ENCODE peak calls at places on chromosomes 13 and 19, in eight cellular contexts. K is activated CD4-positive, CD25-positive, alpha-beta regulatory T cell; W is GM23338; X is ovary; Q is NCI-H1436; O is MCF 10A; J is Peyer's patch; T is A549. R is an unnamed sample.

GRCh38 chr13:103403148-103403740 is 337.0 kb upstream of the SLC10A2 start:
- DNase-seq in K (no peak), X (no peak), T (no peak), J (no peak), Q (no peak), O (peak; percentile 11), W (no peak), R (no peak)

GRCh38 chr13:43026262-43026661 is 2.9 kb downstream of the DNAJC15 start:
- DNase-seq in W (no peak), X (no peak), K (no peak), Q (no peak), O (no peak), T (no peak), J (no peak), R (no peak)

GRCh38 chr19:51016798-51017683 is 2.5 kb downstream of the KLK10 start:
- DNase-seq in X (peak; percentile 93), K (no peak), T (peak; percentile 87), J (peak; percentile 71), O (no peak), W (peak; percentile 94), Q (peak; percentile 76), R (no peak)

GRCh38 chr19:45356760-45357444 is 13.5 kb downstream of the ERCC2 start:
- DNase-seq in K (no peak), Q (no peak), O (no peak), T (no peak), W (no peak), X (no peak), J (no peak), R (no peak)

GRCh38 chr13:64339373-64340063 is 2890.6 kb downstream of the PCDH9 start:
- DNase-seq in X (no peak), T (no peak), Q (no peak), W (peak; percentile 65), K (no peak), J (no peak), O (no peak), R (no peak)

GRCh38 chr19:10417598-10418280 is 2.6 kb upstream of the PDE4A start:
- DNase-seq in K (no peak), X (no peak), W (peak; percentile 86), T (no peak), Q (no peak), O (peak; percentile 36), J (no peak), R (no peak)

GRCh38 chr19:48638831-48639381 is 1.7 kb upstream of the DBP start:
- DNase-seq in O (no peak), J (no peak), K (no peak), Q (peak; percentile 38), X (peak; percentile 70), T (no peak), W (peak; percentile 67), R (no peak)

GRCh38 chr13:92354583-92354982 is 872.0 kb upstream of the GPC6 start:
- DNase-seq in W (no peak), Q (no peak), T (no peak), J (no peak), X (no peak), O (no peak), K (no peak), R (no peak)

GRCh38 chr19:43735957-43736356 is 18.8 kb downstream of the SMG9 start:
- DNase-seq in W (no peak), X (no peak), O (no peak), K (no peak), T (no peak), J (no peak), Q (no peak), R (no peak)

GRCh38 chr13:112562786-112563383 is 25.1 kb downstream of the TUBGCP3 start:
- DNase-seq in T (no peak), W (no peak), X (no peak), K (no peak), J (no peak), O (no peak), Q (no peak), R (no peak)

GRCh38 chr19:51467864-51468544 is 9.8 kb upstream of the SIGLEC8 start:
- DNase-seq in O (no peak), W (no peak), J (peak; percentile 43), K (no peak), X (no peak), Q (no peak), T (no peak), R (no peak)

GRCh38 chr13:109249780-109250528 is 536.4 kb downstream of the IRS2 start:
- DNase-seq in J (no peak), Q (no peak), X (no peak), W (peak; percentile 17), T (no peak), O (no peak), K (no peak), R (no peak)

GRCh38 chr13:21528616-21529015 is 69.5 kb upstream of the ZDHHC20 start:
- DNase-seq in O (no peak), K (no peak), J (no peak), X (no peak), W (no peak), T (no peak), Q (no peak), R (no peak)

GRCh38 chr13:105063676-105064075 is 1471.8 kb downstream of the EFNB2 start:
- DNase-seq in O (no peak), K (no peak), W (no peak), X (no peak), T (no peak), J (no peak), Q (no peak), R (no peak)

GRCh38 chr13:30466841-30467252 is 1.1 kb upstream of the HMGB1 start:
- DNase-seq in W (no peak), J (no peak), T (no peak), O (no peak), X (no peak), Q (no peak), K (no peak), R (no peak)

GRCh38 chr13:97492257-97492656 is 58.3 kb downstream of the RAP2A start:
- DNase-seq in Q (no peak), T (no peak), O (no peak), J (no peak), X (no peak), K (no peak), W (no peak), R (no peak)

GRCh38 chr19:50629801-50630200 is 9.9 kb downstream of the SYT3 start:
- DNase-seq in O (no peak), J (no peak), X (no peak), T (no peak), K (no peak), Q (no peak), W (no peak), R (no peak)

GRCh38 chr13:59914556-59914955 is 249.2 kb downstream of the DIAPH3 start:
- DNase-seq in O (no peak), K (no peak), T (peak; percentile 0), X (no peak), W (no peak), Q (no peak), J (no peak), R (no peak)

GRCh38 chr19:21934131-21934530 is 76.6 kb downstream of the ZNF208 start:
- DNase-seq in K (no peak), J (no peak), T (no peak), W (no peak), Q (no peak), X (no peak), O (no peak), R (no peak)

GRCh38 chr19:53112286-53112685 is 9.1 kb upstream of the ZNF160 start:
- DNase-seq in J (no peak), K (no peak), T (no peak), Q (no peak), W (no peak), X (no peak), O (no peak), R (no peak)

GRCh38 chr13:77034883-77035282 is 7.9 kb upstream of the FBXL3 start:
- DNase-seq in X (no peak), Q (no peak), K (no peak), O (peak; percentile 13), W (no peak), J (no peak), T (no peak), R (no peak)

GRCh38 chr19:30391052-30391451 is 18.9 kb downstream of the ZNF536 start:
- DNase-seq in T (no peak), J (no peak), O (no peak), K (no peak), Q (no peak), X (no peak), W (no peak), R (no peak)

GRCh38 chr13:100637380-100637779 is 37.2 kb downstream of the TMTC4 start:
- DNase-seq in J (no peak), O (no peak), T (no peak), X (no peak), W (no peak), K (no peak), Q (no peak), R (no peak)

GRCh38 chr19:7529610-7530490 is 5.7 kb upstream of the PNPLA6 start:
- DNase-seq in Q (no peak), T (no peak), W (no peak), K (no peak), O (no peak), X (no peak), J (no peak), R (no peak)

GRCh38 chr13:83992566-83993358 is 110.5 kb upstream of the SLITRK1 start:
- DNase-seq in X (no peak), J (no peak), K (no peak), O (no peak), W (no peak), Q (no peak), T (no peak), R (no peak)